ENCODE peak calls at places on chromosomes 6 and 20, in four cellular contexts. One of them, this sample, is unnamed.

GRCh38 chr6:29626948-29627761 is 5.8 kb downstream of the GABBR1 start:
- DNase-seq in lower lobe of right lung: no peak
- DNase-seq in tibial artery: no peak
- DNase-seq in left ventricle myocardium inferior: no peak
- DNase-seq in this sample: no peak

GRCh38 chr6:89411269-89412070 is 603 bp downstream of the RRAGD start:
- DNase-seq in lower lobe of right lung: peak
- DNase-seq in tibial artery: peak
- DNase-seq in left ventricle myocardium inferior: peak
- DNase-seq in this sample: peak

GRCh38 chr6:133955136-133955576 is 2.1 kb downstream of the TBPL1 start:
- DNase-seq in lower lobe of right lung: no peak
- DNase-seq in tibial artery: no peak
- DNase-seq in left ventricle myocardium inferior: no peak
- DNase-seq in this sample: no peak

GRCh38 chr20:14600527-14600926 is 263.1 kb upstream of the FLRT3 start:
- DNase-seq in lower lobe of right lung: no peak
- DNase-seq in tibial artery: no peak
- DNase-seq in left ventricle myocardium inferior: no peak
- DNase-seq in this sample: no peak

GRCh38 chr6:159169193-159169555 is at the start of gene FNDC1:
- DNase-seq in lower lobe of right lung: peak
- DNase-seq in tibial artery: no peak
- DNase-seq in left ventricle myocardium inferior: peak
- DNase-seq in this sample: peak

GRCh38 chr20:57065646-57066045 is 200.8 kb downstream of the BMP7 start:
- DNase-seq in lower lobe of right lung: no peak
- DNase-seq in tibial artery: no peak
- DNase-seq in left ventricle myocardium inferior: no peak
- DNase-seq in this sample: peak

GRCh38 chr20:23147964-23148720 is 62.0 kb upstream of the CD93 start:
- DNase-seq in lower lobe of right lung: peak
- DNase-seq in tibial artery: peak
- DNase-seq in left ventricle myocardium inferior: no peak
- DNase-seq in this sample: peak

GRCh38 chr6:28474441-28475219 is 31.3 kb upstream of the ZSCAN23 start:
- DNase-seq in lower lobe of right lung: no peak
- DNase-seq in tibial artery: no peak
- DNase-seq in left ventricle myocardium inferior: no peak
- DNase-seq in this sample: no peak

GRCh38 chr6:41367700-41368099 is 32.3 kb downstream of the NCR2 start:
- DNase-seq in lower lobe of right lung: no peak
- DNase-seq in tibial artery: no peak
- DNase-seq in left ventricle myocardium inferior: peak
- DNase-seq in this sample: no peak

GRCh38 chr6:117496383-117496990 is 14.0 kb downstream of the DCBLD1 start:
- DNase-seq in lower lobe of right lung: no peak
- DNase-seq in tibial artery: no peak
- DNase-seq in left ventricle myocardium inferior: no peak
- DNase-seq in this sample: no peak

GRCh38 chr6:11430036-11430435 is 107.5 kb upstream of the TMEM170B start:
- DNase-seq in lower lobe of right lung: no peak
- DNase-seq in tibial artery: no peak
- DNase-seq in left ventricle myocardium inferior: no peak
- DNase-seq in this sample: no peak

DNA sequence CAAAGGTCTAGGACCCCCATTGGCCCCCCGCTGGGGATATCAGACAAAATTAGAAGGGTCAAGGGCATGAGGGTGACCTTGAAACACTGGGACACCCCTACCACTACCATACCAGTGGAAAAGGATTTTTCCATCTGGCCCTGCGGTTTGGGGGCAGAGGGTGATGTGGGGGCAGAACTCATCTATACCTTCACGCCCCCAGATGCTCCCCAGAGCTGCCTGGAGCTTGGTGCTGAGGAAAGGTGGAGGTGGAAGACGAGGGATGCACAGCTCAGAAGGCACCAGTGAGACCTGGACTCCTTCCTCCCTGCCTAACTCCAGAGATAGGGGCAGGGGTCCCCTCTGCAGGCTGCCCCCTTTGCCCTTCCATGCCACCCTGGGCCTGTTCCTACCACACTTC is 1.1 kb downstream of the COX4I2 start:
- DNase-seq in lower lobe of right lung: no peak
- DNase-seq in tibial artery: no peak
- DNase-seq in left ventricle myocardium inferior: no peak
- DNase-seq in this sample: no peak
- H3K4me3 ChIP-seq in lower lobe of right lung: no peak
- H3K4me3 ChIP-seq in tibial artery: no peak
- H3K4me3 ChIP-seq in left ventricle myocardium inferior: peak
- H3K4me3 ChIP-seq in this sample: no peak

GRCh38 chr6:139570166-139570565 is 195.7 kb upstream of the CITED2 start:
- DNase-seq in lower lobe of right lung: no peak
- DNase-seq in tibial artery: no peak
- DNase-seq in left ventricle myocardium inferior: no peak
- DNase-seq in this sample: no peak

GRCh38 chr6:139572001-139572400 is 197.6 kb upstream of the CITED2 start:
- DNase-seq in lower lobe of right lung: no peak
- DNase-seq in tibial artery: no peak
- DNase-seq in left ventricle myocardium inferior: no peak
- DNase-seq in this sample: no peak

GRCh38 chr6:139568157-139568955 is 193.9 kb upstream of the CITED2 start:
- DNase-seq in lower lobe of right lung: no peak
- DNase-seq in tibial artery: no peak
- DNase-seq in left ventricle myocardium inferior: no peak
- DNase-seq in this sample: no peak

GRCh38 chr6:139568956-139569538 is 194.6 kb upstream of the CITED2 start:
- DNase-seq in lower lobe of right lung: no peak
- DNase-seq in tibial artery: no peak
- DNase-seq in left ventricle myocardium inferior: no peak
- DNase-seq in this sample: no peak

GRCh38 chr6:139569561-139569960 is 195.1 kb upstream of the CITED2 start:
- DNase-seq in lower lobe of right lung: no peak
- DNase-seq in tibial artery: no peak
- DNase-seq in left ventricle myocardium inferior: no peak
- DNase-seq in this sample: no peak
- H3K27ac ChIP-seq in lower lobe of right lung: no peak
- H3K27ac ChIP-seq in tibial artery: no peak
- H3K27ac ChIP-seq in left ventricle myocardium inferior: no peak
- H3K27ac ChIP-seq in this sample: no peak

DNA sequence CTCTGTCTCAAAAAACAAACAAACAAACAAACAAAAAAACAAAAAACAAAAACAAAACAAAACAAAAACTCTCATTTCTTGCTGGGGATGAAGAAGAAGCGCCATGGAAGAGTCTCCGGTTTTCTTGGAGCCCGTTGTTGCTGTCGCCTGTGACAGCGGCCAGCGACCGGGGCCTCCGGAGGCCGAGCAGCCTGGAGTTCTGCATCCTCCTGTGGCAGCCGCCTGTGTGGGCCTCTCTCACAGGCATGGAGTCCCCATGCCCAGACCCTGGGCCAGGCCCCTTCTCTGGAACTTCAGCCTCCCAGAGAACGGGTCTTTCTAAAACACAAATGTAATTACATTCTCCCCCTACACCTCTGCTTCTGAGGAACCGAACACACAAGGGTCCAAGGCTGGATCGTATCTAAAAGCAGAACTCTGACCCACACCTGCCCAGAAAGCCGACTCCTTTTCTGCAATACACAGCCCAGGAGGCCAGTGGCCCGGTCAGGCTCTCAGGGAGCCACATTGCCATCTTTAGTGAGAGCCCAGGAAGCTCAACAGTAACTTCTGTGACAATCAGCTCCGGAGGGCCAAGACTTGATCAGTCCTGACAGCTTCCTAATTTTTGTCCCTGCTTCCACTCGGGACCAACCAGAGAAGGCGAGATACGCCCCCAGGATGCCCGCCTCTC is 18.5 kb downstream of the DACT2 start:
- DNase-seq in lower lobe of right lung: no peak
- DNase-seq in tibial artery: no peak
- DNase-seq in left ventricle myocardium inferior: no peak
- DNase-seq in this sample: no peak
- H3K4me3 ChIP-seq in lower lobe of right lung: no peak
- H3K4me3 ChIP-seq in tibial artery: no peak
- H3K4me3 ChIP-seq in left ventricle myocardium inferior: no peak
- H3K4me3 ChIP-seq in this sample: no peak

GRCh38 chr6:1849686-1850580 is 240.2 kb downstream of the FOXC1 start:
- DNase-seq in lower lobe of right lung: no peak
- DNase-seq in tibial artery: no peak
- DNase-seq in left ventricle myocardium inferior: no peak
- DNase-seq in this sample: no peak
- H3K27ac ChIP-seq in lower lobe of right lung: no peak
- H3K27ac ChIP-seq in tibial artery: no peak
- H3K27ac ChIP-seq in left ventricle myocardium inferior: no peak
- H3K27ac ChIP-seq in this sample: no peak

GRCh38 chr6:45480697-45481415 is 103.1 kb upstream of the SUPT3H start:
- DNase-seq in lower lobe of right lung: no peak
- DNase-seq in tibial artery: no peak
- DNase-seq in left ventricle myocardium inferior: no peak
- DNase-seq in this sample: no peak
- H3K4me3 ChIP-seq in lower lobe of right lung: no peak
- H3K4me3 ChIP-seq in tibial artery: no peak
- H3K4me3 ChIP-seq in left ventricle myocardium inferior: peak
- H3K4me3 ChIP-seq in this sample: no peak

GRCh38 chr20:60454491-60454890 is 496.3 kb downstream of the CDH26 start:
- DNase-seq in lower lobe of right lung: no peak
- DNase-seq in tibial artery: no peak
- DNase-seq in left ventricle myocardium inferior: no peak
- DNase-seq in this sample: no peak
- H3K27ac ChIP-seq in lower lobe of right lung: no peak
- H3K27ac ChIP-seq in tibial artery: no peak
- H3K27ac ChIP-seq in left ventricle myocardium inferior: no peak
- H3K27ac ChIP-seq in this sample: no peak

DNA sequence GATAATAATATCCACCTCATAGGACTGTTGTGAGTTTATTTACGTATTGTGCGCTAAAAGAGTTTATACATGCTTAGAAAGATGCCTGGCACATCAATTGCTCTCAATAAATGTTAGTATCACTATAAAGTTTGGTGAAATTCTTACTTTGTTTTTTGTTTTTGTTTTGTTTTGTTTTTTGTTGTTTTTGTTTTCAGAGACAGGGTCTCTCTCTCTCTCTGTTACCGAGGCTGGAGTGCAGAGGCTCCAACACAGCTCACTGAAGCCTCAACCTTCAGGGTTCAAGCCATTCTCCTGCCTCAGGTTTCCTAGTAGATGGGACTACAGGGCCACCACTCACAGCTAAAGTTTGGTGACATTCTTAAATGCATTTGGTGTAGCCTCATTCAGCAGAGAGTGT is 32.2 kb upstream of the BTN3A2 start:
- DNase-seq in lower lobe of right lung: no peak
- DNase-seq in tibial artery: no peak
- DNase-seq in left ventricle myocardium inferior: no peak
- DNase-seq in this sample: no peak
- H3K4me3 ChIP-seq in lower lobe of right lung: no peak
- H3K4me3 ChIP-seq in tibial artery: no peak
- H3K4me3 ChIP-seq in left ventricle myocardium inferior: no peak
- H3K4me3 ChIP-seq in this sample: no peak

GRCh38 chr6:33696076-33696475 is 15.4 kb downstream of the UQCC2 start:
- DNase-seq in lower lobe of right lung: no peak
- DNase-seq in tibial artery: no peak
- DNase-seq in left ventricle myocardium inferior: no peak
- DNase-seq in this sample: no peak
- H3K27ac ChIP-seq in lower lobe of right lung: peak
- H3K27ac ChIP-seq in tibial artery: no peak
- H3K27ac ChIP-seq in left ventricle myocardium inferior: peak
- H3K27ac ChIP-seq in this sample: peak

This sample was measured in upper lobe of right lung.